ENCODE peak calls at places on chromosomes 7 and 10, in seven cellular contexts. Q, Z, L, X, Y, E and G are unnamed samples.

GRCh38 chr10:12844796-12845524 is 156.6 kb downstream of the CCDC3 start:
- DNase-seq in Y (no peak), X (peak), E (no peak), Q (no peak), Z (peak), L (no peak), G (no peak)

GRCh38 chr7:51645298-51645697 is 328.7 kb upstream of the COBL start:
- DNase-seq in Q (no peak), Z (no peak), X (no peak), Y (no peak), L (no peak), E (peak), G (no peak)

GRCh38 chr10:11025978-11026377 is 8.3 kb downstream of the CELF2 start:
- DNase-seq in Q (no peak), Z (no peak), Y (no peak), L (no peak), E (no peak), X (no peak), G (no peak)

GRCh38 chr7:822692-823276 is 9.5 kb upstream of the SUN1 start:
- DNase-seq in E (no peak), Z (no peak), Q (no peak), L (no peak), Y (peak), X (no peak), G (no peak)

GRCh38 chr10:102397222-102398171 is 2.0 kb downstream of the NFKB2 start:
- DNase-seq in Y (no peak), X (peak), L (no peak), Z (no peak), Q (no peak), E (no peak), G (no peak)

GRCh38 chr10:132432176-132432540 is 35.2 kb downstream of the PWWP2B start:
- DNase-seq in E (no peak), X (no peak), L (no peak), Q (no peak), Y (no peak), Z (no peak), G (no peak)

GRCh38 chr7:155867734-155868400 is 55.6 kb upstream of the SHH start:
- DNase-seq in E (peak), Z (no peak), X (no peak), Q (no peak), L (no peak), Y (no peak), G (no peak)

GRCh38 chr10:14185501-14186045 is 145.2 kb downstream of the FRMD4A start:
- DNase-seq in X (no peak), Q (peak), E (no peak), L (no peak), Z (peak), Y (no peak), G (no peak)

GRCh38 chr10:124093076-124093773 is at the start of gene CHST15:
- DNase-seq in Q (peak), X (peak), L (peak), Z (peak), E (peak), Y (peak), G (no peak)

GRCh38 chr10:4023997-4024396 is 239.0 kb upstream of the KLF6 start:
- DNase-seq in Z (peak), L (no peak), X (no peak), E (no peak), Y (no peak), Q (no peak), G (no peak)

GRCh38 chr7:51970961-51971655 is 654.5 kb upstream of the COBL start:
- DNase-seq in X (no peak), Q (no peak), L (no peak), E (no peak), Z (no peak), Y (no peak), G (no peak)

GRCh38 chr10:133278577-133279265 is 2.1 kb upstream of the ADAM8 start:
- DNase-seq in Q (peak), L (peak), Z (peak), X (no peak), Y (peak), E (peak), G (no peak)

GRCh38 chr7:76204147-76204546 is 2.5 kb downstream of the SRRM3 start:
- DNase-seq in Z (no peak), L (no peak), Y (no peak), E (no peak), Q (no peak), X (no peak), G (no peak)

GRCh38 chr7:95265634-95266033 is 58.7 kb downstream of the PON1 start:
- DNase-seq in Y (no peak), Q (no peak), X (no peak), L (no peak), E (no peak), Z (no peak), G (no peak)

GRCh38 chr7:128135275-128136214 is 104.3 kb upstream of the LRRC4 start:
- DNase-seq in Q (peak), L (no peak), Z (peak), Y (peak), X (peak), E (peak), G (peak)

GRCh38 chr7:111239437-111239836 is 148.5 kb downstream of the LRRN3 start:
- DNase-seq in Y (no peak), E (no peak), L (no peak), Q (no peak), X (no peak), Z (no peak), G (no peak)

GRCh38 chr10:62384057-62384446 is 9.9 kb downstream of the ZNF365 start:
- DNase-seq in E (no peak), Q (no peak), Y (no peak), X (no peak), Z (peak), L (no peak), G (no peak)

GRCh38 chr10:7397049-7397448 is 13.8 kb downstream of the SFMBT2 start:
- DNase-seq in L (no peak), Q (no peak), X (no peak), Y (no peak), E (no peak), Z (no peak), G (no peak)

GRCh38 chr7:66522518-66522917 is 106.2 kb upstream of the KCTD7 start:
- DNase-seq in X (no peak), Y (no peak), Q (no peak), E (no peak), L (no peak), Z (no peak), G (no peak)

GRCh38 chr7:138493535-138493934 is 33.5 kb downstream of the TRIM24 start:
- DNase-seq in X (no peak), L (no peak), E (no peak), Q (no peak), Z (no peak), Y (no peak), G (no peak)
- TF ChIP-seq CTCF in X (no peak), L (no peak), E (no peak), Q (no peak), Z (no peak), Y (no peak), G (no peak)

GRCh38 chr10:26859241-26860025 is 1.3 kb downstream of the ABI1 start:
- DNase-seq in Q (no peak), E (no peak), L (no peak), Z (no peak), X (no peak), Y (no peak), G (no peak)

GRCh38 chr10:26860026-26860541 is 674 bp downstream of the ABI1 start:
- DNase-seq in Q (no peak), X (peak), Y (peak), L (peak), Z (peak), E (peak), G (no peak)

GRCh38 chr10:26863677-26864076 is 2.9 kb upstream of the ABI1 start:
- DNase-seq in X (no peak), L (no peak), Y (no peak), Z (no peak), E (no peak), Q (no peak), G (no peak)

GRCh38 chr10:26860542-26861325 is at the start of gene ABI1:
- DNase-seq in Q (peak), L (peak), E (peak), Y (peak), X (peak), Z (peak), G (peak)

DNA sequence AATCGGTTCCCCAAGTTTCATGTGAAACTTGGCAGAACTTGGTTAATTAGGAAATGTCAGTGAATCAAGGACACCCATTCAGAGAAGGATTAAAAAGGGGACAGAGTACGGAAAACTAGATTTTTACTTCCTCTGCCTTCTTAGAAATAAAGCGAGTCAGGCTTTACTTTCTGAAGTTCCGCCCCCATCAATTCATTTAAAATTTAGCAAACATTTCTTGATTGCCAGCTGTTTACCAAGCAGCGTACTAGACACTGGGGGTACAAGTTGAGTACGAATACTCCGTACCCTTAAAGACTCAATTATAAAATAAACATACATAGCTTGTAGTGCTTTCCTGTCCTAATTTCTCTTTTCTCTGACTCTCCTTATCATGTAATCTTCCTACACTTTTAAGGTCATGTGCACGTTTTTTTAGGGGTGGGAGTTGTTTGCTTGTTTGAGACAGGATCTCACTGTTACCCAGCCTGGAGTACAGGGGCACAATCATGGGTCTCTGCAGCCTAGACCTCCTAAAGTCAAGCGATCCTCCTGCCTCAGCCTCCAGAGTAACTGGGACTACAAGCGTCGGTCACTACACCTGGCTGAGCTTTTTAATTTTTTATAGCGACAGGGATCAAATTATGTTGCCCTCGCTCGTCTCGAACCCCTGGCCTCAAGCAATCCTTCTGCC is 704 bp upstream of the ABI1 start:
- DNase-seq in X (no peak), Q (no peak), L (no peak), Y (no peak), E (no peak), Z (no peak), G (no peak)
- TF ChIP-seq CTCF in X (peak), Q (no peak), L (no peak), Y (peak), E (peak), Z (no peak), G (no peak)

DNA sequence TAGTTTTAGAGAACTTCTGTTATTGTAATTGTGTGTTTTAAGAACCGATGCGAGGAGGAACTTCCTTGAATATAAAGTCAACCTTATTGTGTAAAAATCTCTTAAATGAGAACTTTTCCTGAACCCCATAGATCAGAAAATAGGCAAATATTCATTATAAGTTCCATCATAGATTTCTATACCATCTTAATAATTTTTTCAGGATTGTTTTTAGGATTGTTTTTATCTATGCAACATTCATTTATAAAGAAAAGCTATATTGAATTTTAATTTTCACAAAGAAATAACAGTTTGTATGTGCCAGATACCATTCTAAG is 1.7 kb upstream of the SMNDC1 start:
- DNase-seq in Q (no peak), Z (no peak), X (no peak), L (no peak), Y (no peak), E (no peak), G (no peak)
- TF ChIP-seq CTCF in Q (no peak), Z (no peak), X (no peak), L (no peak), Y (no peak), E (no peak), G (no peak)

DNA sequence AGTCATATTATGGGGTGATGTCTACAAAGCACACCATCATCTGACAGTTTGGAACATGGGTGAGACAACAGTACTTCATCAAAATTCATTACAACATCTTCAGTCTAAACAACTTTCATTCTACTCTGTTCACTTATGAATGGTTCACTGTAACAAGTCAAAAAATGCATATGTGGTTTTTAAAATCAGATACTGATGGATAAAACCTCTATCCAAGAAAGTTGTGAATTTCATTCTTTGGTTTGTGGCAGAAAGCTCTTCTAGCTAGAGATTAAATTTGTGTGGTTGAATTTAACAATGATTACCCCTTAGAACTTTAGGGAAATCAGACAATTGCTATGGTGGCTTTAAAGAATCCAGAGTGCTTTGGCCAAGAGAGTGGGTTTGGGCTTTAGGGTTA is 136.3 kb downstream of the TMEM26 start:
- DNase-seq in X (no peak), L (no peak), Q (no peak), Z (no peak), Y (no peak), E (no peak), G (no peak)
- TF ChIP-seq CTCF in X (no peak), L (no peak), Q (no peak), Z (no peak), Y (no peak), E (no peak), G (no peak)

DNA sequence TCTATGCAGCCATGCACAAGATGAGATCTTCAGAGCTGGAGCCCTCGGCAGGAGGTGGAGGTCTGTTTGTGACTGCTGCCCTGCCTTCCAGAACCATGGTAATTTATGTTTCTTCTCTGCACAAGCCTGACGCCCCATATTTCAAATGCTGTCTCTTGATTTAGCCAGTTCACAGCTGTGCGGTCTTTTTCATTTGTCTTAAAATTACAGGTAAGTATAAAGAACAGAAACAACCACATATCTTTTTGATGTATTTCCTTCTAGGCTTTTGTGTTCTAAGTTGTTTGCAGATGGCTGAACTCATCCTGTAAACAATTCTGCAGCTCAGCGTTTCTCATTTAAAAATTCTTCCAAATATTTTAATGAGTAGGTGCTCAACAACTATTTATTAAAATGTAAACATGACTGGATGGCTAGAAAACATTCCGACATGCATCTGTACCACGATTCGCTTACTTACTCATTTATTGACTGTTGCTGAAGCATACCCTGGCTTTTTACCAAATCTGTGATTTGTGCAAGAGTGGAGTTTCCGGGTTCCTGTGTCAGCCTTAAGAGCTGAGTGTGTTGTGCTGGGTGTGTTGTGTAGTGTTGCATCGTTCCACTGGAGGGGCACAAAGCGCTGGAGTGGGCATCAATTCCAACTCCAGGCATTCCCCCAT is 58.9 kb downstream of the PIP4K2A start:
- DNase-seq in Z (peak), E (no peak), X (no peak), L (no peak), Y (no peak), Q (no peak), G (no peak)
- TF ChIP-seq CTCF in Z (peak), E (peak), X (no peak), L (no peak), Y (no peak), Q (no peak), G (no peak)